ENCODE peak calls at places on chromosomes 1 and 21, in six cellular contexts. One of them, this sample, is unnamed.

GRCh38 chr1:53511933-53512806 is 53.0 kb downstream of the DMRTB1 start:
- DNase-seq in RWPE1: no peak
- DNase-seq in D341Med: no peak
- DNase-seq in endothelial cell: no peak
- DNase-seq in IMR-90: peak; percentile 72
- DNase-seq in stimulated activated CD4-positive, alpha-beta T cell treated with anti-CD3 and anti-CD28 coated beads, Interleukin-2, amount 100 ng/mL, for 48 hours: no peak
- DNase-seq in this sample: no peak

GRCh38 chr21:41666641-41667051 is 100.2 kb downstream of the RIPK4 start:
- DNase-seq in RWPE1: no peak
- DNase-seq in D341Med: peak; percentile 10
- DNase-seq in endothelial cell: no peak
- DNase-seq in IMR-90: no peak
- DNase-seq in stimulated activated CD4-positive, alpha-beta T cell treated with anti-CD3 and anti-CD28 coated beads, Interleukin-2, amount 100 ng/mL, for 48 hours: no peak
- DNase-seq in this sample: no peak

GRCh38 chr1:226083303-226084101 is 21.0 kb downstream of the H3-3A start:
- DNase-seq in RWPE1: peak; percentile 98
- DNase-seq in D341Med: peak; percentile 99
- DNase-seq in endothelial cell: peak; percentile 87
- DNase-seq in IMR-90: peak; percentile 60
- DNase-seq in stimulated activated CD4-positive, alpha-beta T cell treated with anti-CD3 and anti-CD28 coated beads, Interleukin-2, amount 100 ng/mL, for 48 hours: peak; percentile 95
- DNase-seq in this sample: peak; percentile 75

GRCh38 chr1:231827337-231828105 is 200.9 kb downstream of the DISC1 start:
- DNase-seq in RWPE1: peak; percentile 58
- DNase-seq in D341Med: no peak
- DNase-seq in endothelial cell: no peak
- DNase-seq in IMR-90: peak; percentile 68
- DNase-seq in stimulated activated CD4-positive, alpha-beta T cell treated with anti-CD3 and anti-CD28 coated beads, Interleukin-2, amount 100 ng/mL, for 48 hours: no peak
- DNase-seq in this sample: no peak

GRCh38 chr1:115183158-115183557 is 93.9 kb upstream of the TSPAN2 start:
- DNase-seq in RWPE1: no peak
- DNase-seq in D341Med: no peak
- DNase-seq in endothelial cell: no peak
- DNase-seq in IMR-90: no peak
- DNase-seq in stimulated activated CD4-positive, alpha-beta T cell treated with anti-CD3 and anti-CD28 coated beads, Interleukin-2, amount 100 ng/mL, for 48 hours: no peak
- DNase-seq in this sample: no peak

GRCh38 chr1:231357831-231358354 is 19.8 kb downstream of the SPRTN start:
- DNase-seq in RWPE1: peak; percentile 52
- DNase-seq in D341Med: peak; percentile 70
- DNase-seq in endothelial cell: peak; percentile 19
- DNase-seq in IMR-90: peak; percentile 79
- DNase-seq in stimulated activated CD4-positive, alpha-beta T cell treated with anti-CD3 and anti-CD28 coated beads, Interleukin-2, amount 100 ng/mL, for 48 hours: no peak
- DNase-seq in this sample: peak; percentile 53

GRCh38 chr1:117641536-117641935 is 35.7 kb downstream of the TENT5C start:
- DNase-seq in RWPE1: no peak
- DNase-seq in D341Med: no peak
- DNase-seq in endothelial cell: no peak
- DNase-seq in IMR-90: no peak
- DNase-seq in stimulated activated CD4-positive, alpha-beta T cell treated with anti-CD3 and anti-CD28 coated beads, Interleukin-2, amount 100 ng/mL, for 48 hours: no peak
- DNase-seq in this sample: no peak

GRCh38 chr1:2226525-2227340 is 1.4 kb upstream of the SKI start:
- DNase-seq in RWPE1: peak; percentile 13
- DNase-seq in D341Med: no peak
- DNase-seq in endothelial cell: no peak
- DNase-seq in IMR-90: no peak
- DNase-seq in stimulated activated CD4-positive, alpha-beta T cell treated with anti-CD3 and anti-CD28 coated beads, Interleukin-2, amount 100 ng/mL, for 48 hours: no peak
- DNase-seq in this sample: no peak

GRCh38 chr21:41958886-41959563 is 5.2 kb upstream of the C2CD2 start:
- DNase-seq in RWPE1: peak; percentile 85
- DNase-seq in D341Med: peak; percentile 51
- DNase-seq in endothelial cell: no peak
- DNase-seq in IMR-90: no peak
- DNase-seq in stimulated activated CD4-positive, alpha-beta T cell treated with anti-CD3 and anti-CD28 coated beads, Interleukin-2, amount 100 ng/mL, for 48 hours: no peak
- DNase-seq in this sample: no peak

GRCh38 chr1:219498666-219499065 is 114.2 kb downstream of the ZC3H11B start:
- DNase-seq in RWPE1: no peak
- DNase-seq in D341Med: no peak
- DNase-seq in endothelial cell: no peak
- DNase-seq in IMR-90: peak; percentile 2
- DNase-seq in stimulated activated CD4-positive, alpha-beta T cell treated with anti-CD3 and anti-CD28 coated beads, Interleukin-2, amount 100 ng/mL, for 48 hours: no peak
- DNase-seq in this sample: no peak

GRCh38 chr1:208047476-208047934 is 136.6 kb upstream of the CD34 start:
- DNase-seq in RWPE1: no peak
- DNase-seq in D341Med: no peak
- DNase-seq in endothelial cell: no peak
- DNase-seq in IMR-90: peak; percentile 43
- DNase-seq in stimulated activated CD4-positive, alpha-beta T cell treated with anti-CD3 and anti-CD28 coated beads, Interleukin-2, amount 100 ng/mL, for 48 hours: no peak
- DNase-seq in this sample: no peak

GRCh38 chr1:181949500-181949899 is 112.0 kb downstream of the ZNF648 start:
- DNase-seq in RWPE1: no peak
- DNase-seq in D341Med: no peak
- DNase-seq in endothelial cell: no peak
- DNase-seq in IMR-90: no peak
- DNase-seq in stimulated activated CD4-positive, alpha-beta T cell treated with anti-CD3 and anti-CD28 coated beads, Interleukin-2, amount 100 ng/mL, for 48 hours: no peak
- DNase-seq in this sample: no peak

GRCh38 chr1:83882906-83883305 is 116.0 kb downstream of the TTLL7 start:
- DNase-seq in RWPE1: peak; percentile 20
- DNase-seq in D341Med: peak; percentile 53
- DNase-seq in endothelial cell: no peak
- DNase-seq in IMR-90: peak; percentile 58
- DNase-seq in stimulated activated CD4-positive, alpha-beta T cell treated with anti-CD3 and anti-CD28 coated beads, Interleukin-2, amount 100 ng/mL, for 48 hours: no peak
- DNase-seq in this sample: no peak

GRCh38 chr1:201171063-201172036 is 17.1 kb upstream of the TMEM9 start:
- DNase-seq in RWPE1: no peak
- DNase-seq in D341Med: peak; percentile 92
- DNase-seq in endothelial cell: peak; percentile 66
- DNase-seq in IMR-90: peak; percentile 46
- DNase-seq in stimulated activated CD4-positive, alpha-beta T cell treated with anti-CD3 and anti-CD28 coated beads, Interleukin-2, amount 100 ng/mL, for 48 hours: peak; percentile 53
- DNase-seq in this sample: no peak

GRCh38 chr1:54259546-54259945 is 59.6 kb downstream of the MRPL37 start:
- DNase-seq in RWPE1: no peak
- DNase-seq in D341Med: peak; percentile 58
- DNase-seq in endothelial cell: no peak
- DNase-seq in IMR-90: no peak
- DNase-seq in stimulated activated CD4-positive, alpha-beta T cell treated with anti-CD3 and anti-CD28 coated beads, Interleukin-2, amount 100 ng/mL, for 48 hours: no peak
- DNase-seq in this sample: no peak

GRCh38 chr1:162560303-162561036 is 1.1 kb upstream of the UAP1 start:
- DNase-seq in RWPE1: no peak
- DNase-seq in D341Med: no peak
- DNase-seq in endothelial cell: no peak
- DNase-seq in IMR-90: no peak
- DNase-seq in stimulated activated CD4-positive, alpha-beta T cell treated with anti-CD3 and anti-CD28 coated beads, Interleukin-2, amount 100 ng/mL, for 48 hours: no peak
- DNase-seq in this sample: peak; percentile 41

GRCh38 chr1:234955107-234955731 is 173.4 kb downstream of the TOMM20 start:
- DNase-seq in RWPE1: no peak
- DNase-seq in D341Med: no peak
- DNase-seq in endothelial cell: no peak
- DNase-seq in IMR-90: peak; percentile 59
- DNase-seq in stimulated activated CD4-positive, alpha-beta T cell treated with anti-CD3 and anti-CD28 coated beads, Interleukin-2, amount 100 ng/mL, for 48 hours: no peak
- DNase-seq in this sample: peak; percentile 23

This sample was measured in trophoblast cell.